ENCODE peak calls at places on chromosomes 5 and 9, in ten cellular contexts. P, F, R, J, M, N, Q, Z, W and S are unnamed samples.

GRCh38 chr5:137672001-137672400 is 63.9 kb downstream of the KLHL3 start:
- DNase-seq in P (no peak), F (no peak), R (peak; percentile 10), J (no peak), M (peak; percentile 80), N (no peak), Q (no peak), Z (no peak), W (no peak), S (no peak)

GRCh38 chr5:163165277-163165676 is 272.1 kb upstream of the CCNG1 start:
- DNase-seq in P (no peak), F (no peak), R (no peak), J (no peak), M (no peak), N (no peak), Q (no peak), Z (no peak), W (no peak), S (no peak)

GRCh38 chr9:115855458-115856133 is 298.0 kb upstream of the PAPPA start:
- DNase-seq in P (peak; percentile 29), F (no peak), R (no peak), J (no peak), M (no peak), N (no peak), Q (no peak), Z (no peak), W (no peak), S (no peak)

GRCh38 chr5:40046792-40047191 is 622.0 kb upstream of the DAB2 start:
- DNase-seq in P (peak; percentile 65), F (no peak), R (no peak), J (no peak), M (no peak), N (peak; percentile 80), Q (no peak), Z (no peak), W (no peak), S (no peak)

GRCh38 chr5:100430268-100430900 is 104.8 kb upstream of the FAM174A start:
- DNase-seq in P (peak; percentile 49), F (no peak), R (peak; percentile 16), J (no peak), M (peak; percentile 57), N (peak; percentile 34), Q (peak; percentile 36), Z (peak; percentile 29), W (peak; percentile 24), S (peak; percentile 14)

GRCh38 chr9:137000177-137000930 is 4.0 kb upstream of the CLIC3 start:
- DNase-seq in P (peak; percentile 39), F (no peak), R (no peak), J (no peak), M (no peak), N (peak; percentile 68), Q (peak; percentile 95), Z (no peak), W (no peak), S (no peak)

GRCh38 chr5:154580422-154580821 is 102.4 kb upstream of the HAND1 start:
- DNase-seq in P (no peak), F (no peak), R (no peak), J (no peak), M (no peak), N (no peak), Q (no peak), Z (no peak), W (no peak), S (no peak)

GRCh38 chr5:151480859-151481258 is 33.5 kb downstream of the SLC36A1 start:
- DNase-seq in P (peak; percentile 29), F (no peak), R (no peak), J (no peak), M (no peak), N (peak; percentile 84), Q (peak; percentile 11), Z (no peak), W (no peak), S (no peak)

GRCh38 chr5:175687231-175687701 is 29.4 kb downstream of the HRH2 start:
- DNase-seq in P (no peak), F (no peak), R (no peak), J (peak; percentile 61), M (no peak), N (no peak), Q (no peak), Z (peak; percentile 89), W (no peak), S (peak; percentile 88)

GRCh38 chr9:114456929-114457328 is 48.3 kb downstream of the WHRN start:
- DNase-seq in P (no peak), F (no peak), R (no peak), J (no peak), M (no peak), N (no peak), Q (no peak), Z (no peak), W (no peak), S (no peak)

GRCh38 chr9:125750656-125751035 is 3.5 kb downstream of the PBX3 start:
- DNase-seq in P (peak; percentile 35), F (no peak), R (no peak), J (no peak), M (no peak), N (no peak), Q (no peak), Z (no peak), W (no peak), S (no peak)

GRCh38 chr5:134541736-134542376 is 16.4 kb downstream of the JADE2 start:
- DNase-seq in P (peak; percentile 71), F (no peak), R (peak; percentile 21), J (no peak), M (no peak), N (peak; percentile 63), Q (peak; percentile 24), Z (peak; percentile 77), W (no peak), S (peak; percentile 90)

GRCh38 chr9:128124873-128125574 is 2.5 kb downstream of the PTGES2 start:
- DNase-seq in P (peak; percentile 57), F (no peak), R (peak; percentile 87), J (peak; percentile 73), M (peak; percentile 52), N (peak; percentile 74), Q (peak; percentile 64), Z (peak; percentile 76), W (peak; percentile 34), S (peak; percentile 86)